ENCODE peak calls at places on chromosomes 12 and 14, in five cellular contexts. P is activated B cell treated with CpG ODN at 0.5 μM for 24 hours, F is GM12865, Q is K562, D is astrocyte. L is an unnamed sample.

GRCh38 chr12:104877107-104877705 is 80.9 kb downstream of the SLC41A2 start:
- DNase-seq in P (no peak), D (peak; percentile 12), F (peak; percentile 46), Q (no peak), L (no peak)

GRCh38 chr12:28620281-28620680 is 430.0 kb downstream of the CCDC91 start:
- DNase-seq in Q (no peak), P (no peak), F (no peak), D (no peak), L (no peak)

GRCh38 chr12:10409387-10409786 is at the start of gene KLRC4:
- DNase-seq in P (no peak), D (no peak), Q (no peak), F (no peak), L (no peak)

GRCh38 chr14:66496188-66496807 is 10.1 kb downstream of the CCDC196 start:
- DNase-seq in F (no peak), D (no peak), Q (no peak), P (no peak), L (no peak)

GRCh38 chr14:35122696-35123387 is 490 bp downstream of the PRORP start:
- DNase-seq in P (no peak), D (peak; percentile 51), Q (no peak), F (no peak), L (no peak)

GRCh38 chr12:45575823-45576448 is 153.6 kb upstream of the ARID2 start:
- DNase-seq in D (no peak), P (no peak), F (peak; percentile 59), Q (no peak), L (no peak)

GRCh38 chr12:10301103-10301502 is 6.6 kb upstream of the KLRD1 start:
- DNase-seq in Q (no peak), D (peak; percentile 59), P (no peak), F (no peak), L (no peak)

GRCh38 chr12:56220611-56221232 is 1.0 kb downstream of the RNF41 start:
- DNase-seq in Q (no peak), F (peak; percentile 41), P (peak; percentile 21), D (peak; percentile 50), L (no peak)

GRCh38 chr14:77319416-77319815 is 1.3 kb downstream of the POMT2 start:
- DNase-seq in Q (no peak), F (no peak), D (no peak), P (no peak), L (no peak)

GRCh38 chr14:100879194-100879593 is 24.3 kb downstream of the RTL1 start:
- DNase-seq in D (no peak), Q (no peak), P (no peak), F (no peak), L (no peak)

GRCh38 chr14:89767861-89768268 is 186.7 kb downstream of the EFCAB11 start:
- DNase-seq in Q (no peak), F (peak; percentile 90), P (peak; percentile 28), D (peak; percentile 23), L (no peak)

GRCh38 chr12:41018010-41018409 is 170.1 kb upstream of the PDZRN4 start:
- DNase-seq in Q (no peak), P (no peak), F (no peak), D (no peak), L (no peak)

GRCh38 chr14:32078794-32079663 is 1.9 kb downstream of the ARHGAP5 start:
- DNase-seq in F (peak; percentile 4), P (no peak), D (peak; percentile 60), Q (no peak), L (no peak)

GRCh38 chr14:103684471-103684870 is 30.8 kb downstream of the XRCC3 start:
- DNase-seq in D (no peak), F (no peak), Q (no peak), P (no peak), L (no peak)

GRCh38 chr12:119208626-119209061 is 29.9 kb downstream of the HSPB8 start:
- DNase-seq in Q (no peak), D (no peak), P (no peak), F (no peak), L (no peak)

GRCh38 chr14:105930572-105930971 is 404.2 kb downstream of the TMEM121 start:
- DNase-seq in F (peak; percentile 25), P (no peak), D (no peak), Q (peak; percentile 2), L (no peak)

GRCh38 chr12:72390146-72390545 is 118.0 kb downstream of the TRHDE start:
- DNase-seq in Q (no peak), F (no peak), P (no peak), D (no peak), L (no peak)

GRCh38 chr12:131208425-131208824 is 254.7 kb downstream of the ADGRD1 start:
- DNase-seq in F (no peak), D (no peak), P (no peak), Q (no peak), L (no peak)

GRCh38 chr14:50260511-50260910 is 29.1 kb upstream of the SOS2 start:
- DNase-seq in D (peak; percentile 15), Q (no peak), F (peak; percentile 47), P (no peak), L (no peak)

GRCh38 chr14:97917169-97917568 is 1120.0 kb downstream of the VRK1 start:
- DNase-seq in D (no peak), F (no peak), P (no peak), Q (no peak), L (no peak)

GRCh38 chr14:76812422-76813383 is at the start of gene ANGEL1:
- DNase-seq in Q (peak; percentile 92), P (peak; percentile 97), D (peak; percentile 82), F (peak; percentile 99), L (peak; percentile 96)

GRCh38 chr12:26614217-26614616 is 218.8 kb downstream of the ITPR2 start:
- DNase-seq in D (no peak), F (peak; percentile 45), P (no peak), Q (peak; percentile 14), L (no peak)

GRCh38 chr12:110352401-110352800 is 51.1 kb downstream of the ANAPC7 start:
- DNase-seq in F (no peak), D (no peak), P (no peak), Q (no peak), L (no peak)

GRCh38 chr12:6039894-6040601 is 84.4 kb downstream of the VWF start:
- DNase-seq in Q (peak; percentile 53), D (peak; percentile 34), F (peak; percentile 68), P (peak; percentile 22), L (no peak)

GRCh38 chr14:62117718-62118164 is 355.5 kb downstream of the SNAPC1 start:
- DNase-seq in P (no peak), Q (no peak), F (no peak), D (no peak), L (no peak)

GRCh38 chr12:72271741-72272661 is at the start of gene TRHDE:
- DNase-seq in Q (no peak), F (no peak), P (no peak), D (peak; percentile 64), L (peak; percentile 73)

GRCh38 chr12:104747956-104748355 is 210.1 kb downstream of the SLC41A2 start:
- DNase-seq in D (no peak), Q (no peak), P (no peak), F (no peak), L (no peak)

GRCh38 chr12:108400900-108401480 is 61.9 kb upstream of the CMKLR1 start:
- DNase-seq in P (no peak), F (no peak), Q (no peak), D (no peak), L (no peak)

GRCh38 chr14:64191756-64192155 is 102.4 kb downstream of the ESR2 start:
- DNase-seq in Q (no peak), D (peak; percentile 73), F (no peak), P (no peak), L (no peak)

GRCh38 chr12:32285484-32285883 is 113.9 kb upstream of the FGD4 start:
- DNase-seq in F (no peak), P (no peak), D (no peak), Q (no peak), L (no peak)

GRCh38 chr14:92360666-92361370 is 37.9 kb downstream of the SLC24A4 start:
- DNase-seq in F (no peak), P (no peak), Q (no peak), D (no peak), L (no peak)
- TF ChIP-seq CTCF in F (no peak), P (no peak), Q (no peak), D (no peak), L (no peak)

DNA sequence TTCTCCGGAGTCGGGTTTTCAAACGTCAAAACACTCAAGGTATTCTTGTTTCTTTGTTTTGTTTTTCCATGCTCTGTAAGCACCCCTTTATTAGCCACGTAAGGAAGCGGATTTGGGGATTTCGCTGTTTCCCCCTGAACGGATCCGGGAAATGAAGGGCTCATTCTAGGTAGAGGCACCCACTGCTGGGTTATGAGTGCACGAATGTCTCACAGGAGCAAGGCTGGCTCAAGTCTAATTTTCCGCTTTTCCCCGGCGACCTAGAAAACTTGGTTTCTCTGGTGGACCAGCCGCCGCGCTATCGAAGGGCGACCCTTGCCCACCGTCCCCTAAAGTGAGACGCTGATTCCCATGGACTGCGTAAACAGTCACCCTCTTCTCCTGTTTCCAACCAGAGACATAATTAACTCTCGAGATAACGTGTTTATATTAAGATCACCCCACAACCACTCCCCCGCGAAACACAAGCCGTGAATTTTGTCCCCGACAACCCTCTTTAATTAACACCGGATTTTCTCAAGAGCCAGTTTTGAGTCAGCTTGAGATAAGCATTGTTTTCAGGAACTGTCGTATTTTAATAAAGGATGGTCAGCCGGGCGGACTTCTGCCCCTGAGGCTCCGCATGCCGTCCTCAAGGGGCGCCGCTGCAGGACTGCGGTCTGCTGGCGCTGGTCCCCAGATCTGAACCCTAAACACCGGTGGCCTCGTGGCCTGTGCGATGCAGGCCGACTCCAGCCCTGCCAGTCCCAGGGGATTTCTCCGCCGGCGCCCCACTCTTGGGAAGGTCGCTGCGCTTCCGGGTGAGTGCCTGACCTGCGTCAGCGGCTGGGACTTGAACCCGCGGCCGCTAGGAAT is 523 bp upstream of the ABCC9 start:
- DNase-seq in D (peak; percentile 35), P (no peak), F (no peak), Q (no peak), L (no peak)
- TF ChIP-seq CTCF in D (peak; percentile 50), P (no peak), F (no peak), Q (peak; percentile 24), L (peak; percentile 64)

GRCh38 chr14:69886843-69887242 is 7.6 kb downstream of the SMOC1 start:
- DNase-seq in Q (no peak), P (no peak), D (peak; percentile 22), F (no peak), L (no peak)

GRCh38 chr14:69895109-69895508 is 15.9 kb downstream of the SMOC1 start:
- DNase-seq in D (no peak), P (no peak), Q (no peak), F (peak; percentile 10), L (no peak)

GRCh38 chr14:69896080-69896479 is 16.9 kb downstream of the SMOC1 start:
- DNase-seq in F (no peak), Q (no peak), D (no peak), P (no peak), L (no peak)

GRCh38 chr14:69887740-69888657 is 8.8 kb downstream of the SMOC1 start:
- DNase-seq in Q (no peak), F (no peak), P (no peak), D (peak; percentile 16), L (no peak)

DNA sequence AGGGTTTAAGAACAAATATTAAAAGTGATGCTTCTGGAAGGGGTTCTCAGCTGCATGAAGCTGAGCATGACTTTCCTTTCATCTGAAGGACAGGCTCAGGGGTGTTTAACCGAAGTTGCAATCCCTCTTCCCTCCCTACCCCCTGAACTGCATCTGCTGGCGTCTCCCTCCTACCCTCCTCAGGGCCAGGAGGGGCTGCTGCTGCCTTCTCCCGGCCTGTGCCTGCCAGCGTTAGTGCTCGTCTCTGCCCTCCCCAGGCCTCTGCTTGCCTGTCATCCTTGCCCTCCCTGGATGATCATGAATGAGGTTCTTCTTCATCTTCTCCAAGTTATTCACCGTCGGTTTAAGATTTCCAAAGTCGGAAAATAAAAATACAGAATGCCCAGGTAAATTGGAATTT is 12.2 kb downstream of the SMOC1 start:
- DNase-seq in P (no peak), Q (no peak), D (no peak), F (no peak), L (no peak)
- TF ChIP-seq CTCF in P (no peak), Q (peak; percentile 16), D (no peak), F (no peak), L (no peak)

GRCh38 chr12:2624543-2625266 is 170.1 kb upstream of the FKBP4 start:
- DNase-seq in Q (peak; percentile 45), P (no peak), D (peak; percentile 3), F (peak; percentile 14), L (no peak)
- TF ChIP-seq CTCF in Q (peak; percentile 42), P (no peak), D (peak; percentile 42), F (peak; percentile 22), L (peak; percentile 61)

L was measured in type B pancreatic cell.